ENCODE peak calls at places on chromosomes 2 and 18, in six cellular contexts. R is fibroblast of gingiva, X is H1, J is AG04450, L is HEK293T, T is NCI-H2171. W is an unnamed sample.

GRCh38 chr2:232449964-232450363 is 6.0 kb upstream of the ALPI start:
- DNase-seq in J (no peak), L (no peak), T (no peak), R (no peak), X (no peak), W (no peak)

GRCh38 chr2:171434671-171434980 is 600 bp downstream of the DCAF17 start:
- DNase-seq in T (no peak), X (no peak), R (peak; percentile 64), L (no peak), J (no peak), W (no peak)

GRCh38 chr18:72674710-72675109 is 130.6 kb upstream of the CBLN2 start:
- DNase-seq in R (peak; percentile 17), T (no peak), L (no peak), J (no peak), X (no peak), W (peak; percentile 78)

GRCh38 chr2:230903251-230904150 is 21.5 kb downstream of the GPR55 start:
- DNase-seq in X (no peak), R (no peak), L (no peak), T (no peak), J (no peak), W (no peak)

GRCh38 chr2:70080597-70081200 is 6.6 kb upstream of the PCBP1 start:
- DNase-seq in T (no peak), X (no peak), J (no peak), L (no peak), R (no peak), W (no peak)

GRCh38 chr2:10256525-10257031 is 46.1 kb upstream of the HPCAL1 start:
- DNase-seq in X (no peak), T (no peak), R (no peak), J (no peak), L (no peak), W (no peak)

GRCh38 chr2:232362174-232362913 is 16.2 kb upstream of the ALPP start:
- DNase-seq in T (no peak), X (peak; percentile 37), R (no peak), L (no peak), J (no peak), W (no peak)

GRCh38 chr18:7897119-7897518 is 330.0 kb downstream of the PTPRM start:
- DNase-seq in T (no peak), L (no peak), J (no peak), R (peak; percentile 90), X (no peak), W (no peak)

GRCh38 chr2:225668606-225669266 is 269.2 kb downstream of the NYAP2 start:
- DNase-seq in J (peak; percentile 56), X (no peak), T (peak; percentile 2), R (peak; percentile 62), L (peak; percentile 37), W (peak; percentile 29)

GRCh38 chr2:121386707-121387106 is 101.7 kb upstream of the TFCP2L1 start:
- DNase-seq in L (no peak), J (no peak), X (no peak), T (no peak), R (no peak), W (peak; percentile 32)

GRCh38 chr18:75265255-75265654 is 54.7 kb downstream of the TSHZ1 start:
- DNase-seq in T (no peak), X (no peak), L (peak; percentile 12), J (no peak), R (peak; percentile 53), W (no peak)

GRCh38 chr2:186919272-186919671 is 70.3 kb upstream of the ZSWIM2 start:
- DNase-seq in R (peak; percentile 88), J (peak; percentile 52), T (no peak), X (no peak), L (no peak), W (peak; percentile 72)

GRCh38 chr2:204795156-204795555 is 249.9 kb downstream of the PARD3B start:
- DNase-seq in L (no peak), J (no peak), X (no peak), T (no peak), R (no peak), W (peak; percentile 4)

GRCh38 chr2:233380132-233381012 is 26.1 kb downstream of the DGKD start:
- DNase-seq in L (no peak), X (no peak), T (no peak), J (no peak), R (no peak), W (peak; percentile 20)

GRCh38 chr2:73987109-73987947 is 2.6 kb downstream of the TET3 start:
- DNase-seq in T (no peak), X (no peak), R (peak; percentile 46), L (no peak), J (no peak), W (no peak)

GRCh38 chr2:157246212-157247067 is 11.1 kb upstream of the GALNT5 start:
- DNase-seq in X (no peak), R (peak; percentile 71), T (no peak), J (peak; percentile 73), L (no peak), W (peak; percentile 71)

GRCh38 chr2:234491281-234491680 is 5.6 kb downstream of the ARL4C start:
- DNase-seq in J (no peak), X (no peak), T (no peak), R (no peak), L (no peak), W (no peak)

GRCh38 chr2:192379736-192380135 is 185.0 kb upstream of the TMEFF2 start:
- DNase-seq in R (no peak), X (no peak), T (no peak), J (no peak), L (no peak), W (no peak)

GRCh38 chr2:68475110-68475509 is 7.7 kb downstream of the APLF start:
- DNase-seq in T (no peak), X (no peak), R (no peak), J (no peak), L (no peak), W (peak; percentile 24)

GRCh38 chr18:21183670-21184069 is 58.4 kb upstream of the GREB1L start:
- DNase-seq in J (no peak), L (no peak), R (no peak), X (no peak), T (no peak), W (no peak)

GRCh38 chr2:167964650-167965404 is 282.6 kb downstream of the STK39 start:
- DNase-seq in X (no peak), R (no peak), L (no peak), T (no peak), J (no peak), W (no peak)

GRCh38 chr2:175414872-175415487 is 233.5 kb upstream of the ATP5MC3 start:
- DNase-seq in X (peak; percentile 65), L (peak; percentile 63), R (peak; percentile 66), T (no peak), J (peak; percentile 6), W (peak; percentile 63)

GRCh38 chr2:239181074-239181581 is 219.7 kb downstream of the HDAC4 start:
- DNase-seq in X (no peak), T (no peak), L (no peak), R (no peak), J (no peak), W (no peak)

GRCh38 chr2:120246546-120247300 is 5.9 kb upstream of the RALB start:
- DNase-seq in L (no peak), J (no peak), T (peak; percentile 77), R (no peak), X (no peak), W (no peak)

GRCh38 chr2:180983468-180984388 is 3.3 kb downstream of the UBE2E3 start:
- DNase-seq in R (peak; percentile 51), J (no peak), X (no peak), L (peak; percentile 32), T (peak; percentile 34), W (peak; percentile 33)

GRCh38 chr18:78658531-78658930 is 321.1 kb upstream of the SALL3 start:
- DNase-seq in L (no peak), J (no peak), X (no peak), T (no peak), R (no peak), W (no peak)

GRCh38 chr2:16664809-16665745 is 557 bp downstream of the CYRIA start:
- DNase-seq in L (no peak), T (no peak), R (no peak), J (no peak), X (no peak), W (no peak)

GRCh38 chr18:54717673-54718435 is 110.4 kb upstream of the RAB27B start:
- DNase-seq in X (peak; percentile 56), T (no peak), L (peak; percentile 6), J (no peak), R (no peak), W (no peak)

GRCh38 chr18:39913790-39914366 is 2041.2 kb upstream of the PIK3C3 start:
- DNase-seq in R (no peak), X (no peak), J (no peak), T (no peak), L (no peak), W (peak; percentile 30)

GRCh38 chr2:15730545-15731212 is 139.0 kb downstream of the DDX1 start:
- DNase-seq in X (no peak), R (peak; percentile 91), J (peak; percentile 90), L (peak; percentile 44), T (no peak), W (peak; percentile 98)

GRCh38 chr2:66981074-66981473 is 416.1 kb upstream of the ETAA1 start:
- DNase-seq in X (no peak), L (no peak), T (no peak), R (no peak), J (no peak), W (no peak)

GRCh38 chr2:17309741-17310339 is 208.4 kb downstream of the RAD51AP2 start:
- DNase-seq in R (no peak), J (no peak), L (peak; percentile 58), T (peak; percentile 33), X (no peak), W (peak; percentile 12)

GRCh38 chr2:42764901-42765300 is 966 bp upstream of the OXER1 start:
- DNase-seq in T (no peak), J (no peak), X (no peak), L (no peak), R (no peak), W (no peak)

GRCh38 chr18:1578505-1578904 is 673.8 kb downstream of the ADCYAP1 start:
- DNase-seq in J (no peak), R (no peak), T (no peak), L (no peak), X (no peak), W (no peak)

GRCh38 chr2:240338274-240338673 is 97.2 kb upstream of the GPC1 start:
- DNase-seq in R (no peak), J (no peak), X (no peak), T (no peak), L (no peak), W (no peak)

GRCh38 chr2:20522311-20522710 is 75.4 kb downstream of the RHOB start:
- DNase-seq in L (no peak), T (no peak), R (no peak), X (no peak), J (no peak), W (no peak)

GRCh38 chr2:217626926-217627325 is 375.9 kb downstream of the TNS1 start:
- DNase-seq in J (no peak), T (no peak), L (no peak), X (no peak), R (no peak), W (no peak)